ENCODE peak calls at places on chromosome 13, in five cellular contexts. A, N, X, F and B are unnamed samples.

GRCh38 chr13:20994441-20994821 is 67.0 kb downstream of the LATS2 start:
- DNase-seq in F (no peak), N (no peak), X (no peak), A (no peak), B (no peak)

GRCh38 chr13:39816936-39817335 is 161.5 kb downstream of the COG6 start:
- DNase-seq in X (no peak), A (no peak), N (no peak), F (peak), B (peak)

GRCh38 chr13:92379371-92379770 is 847.2 kb upstream of the GPC6 start:
- DNase-seq in N (no peak), A (no peak), F (no peak), X (no peak), B (no peak)

GRCh38 chr13:31947105-31947504 is 84.5 kb upstream of the FRY start:
- DNase-seq in X (no peak), F (no peak), A (no peak), N (no peak), B (no peak)

GRCh38 chr13:71358218-71358617 is 508.8 kb downstream of the DACH1 start:
- DNase-seq in N (no peak), X (no peak), F (no peak), A (no peak), B (no peak)

GRCh38 chr13:92984151-92984550 is 242.5 kb upstream of the GPC6 start:
- DNase-seq in F (no peak), X (no peak), A (no peak), N (no peak), B (no peak)

GRCh38 chr13:44760434-44760833 is 184.3 kb upstream of the TSC22D1 start:
- DNase-seq in F (no peak), N (no peak), X (no peak), A (no peak), B (no peak)

GRCh38 chr13:31431722-31432137 is 232.0 kb downstream of the B3GLCT start:
- DNase-seq in F (peak), A (peak), X (peak), N (peak), B (peak)

GRCh38 chr13:40495620-40496001 is 170.8 kb downstream of the FOXO1 start:
- DNase-seq in N (no peak), X (no peak), F (no peak), A (no peak), B (no peak)

GRCh38 chr13:94173312-94173854 is 306.1 kb downstream of the DCT start:
- DNase-seq in X (no peak), F (peak), A (no peak), N (no peak), B (no peak)

GRCh38 chr13:108827637-108828036 is 198.2 kb downstream of the MYO16 start:
- DNase-seq in X (no peak), N (no peak), A (no peak), F (no peak), B (no peak)

GRCh38 chr13:53159439-53159838 is 130.8 kb downstream of the OLFM4 start:
- DNase-seq in X (no peak), N (no peak), F (no peak), A (no peak), B (no peak)

GRCh38 chr13:95553614-95554385 is 1.3 kb downstream of the CLDN10 start:
- DNase-seq in X (no peak), A (no peak), F (no peak), N (no peak), B (no peak)

GRCh38 chr13:67228031-67228430 is 2.1 kb downstream of the PCDH9 start:
- DNase-seq in A (no peak), X (peak), F (no peak), N (no peak), B (peak)

DNA sequence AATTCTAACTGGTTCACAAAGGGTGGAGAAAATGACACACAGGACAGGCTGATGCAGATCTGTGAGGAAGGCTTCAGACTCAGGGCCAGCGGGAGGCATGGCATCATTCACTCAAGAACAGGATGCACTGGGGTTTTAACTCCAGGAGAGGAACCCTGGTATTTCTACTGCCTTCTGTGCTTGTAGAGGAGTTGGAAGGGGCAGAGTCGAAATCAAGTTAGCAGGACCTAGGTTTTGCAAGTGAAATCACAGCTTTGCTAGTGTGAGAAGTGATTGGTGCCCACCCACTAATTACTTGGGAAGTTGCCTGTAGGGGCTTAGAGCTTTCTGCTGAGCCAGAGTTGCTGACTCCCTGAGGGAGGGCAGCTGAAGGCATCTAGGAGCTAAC is 92.7 kb downstream of the AKAP11 start:
- DNase-seq in N (peak), A (no peak), F (peak), X (no peak), B (no peak)
- TF ChIP-seq CTCF in N (no peak), A (no peak), F (peak), X (no peak), B (no peak)

GRCh38 chr13:114235697-114236096 is 1.0 kb downstream of the CDC16 start:
- DNase-seq in X (no peak), F (no peak), N (no peak), A (no peak), B (no peak)

GRCh38 chr13:114234266-114234644 is 442 bp upstream of the CDC16 start:
- DNase-seq in X (no peak), N (no peak), A (no peak), F (no peak), B (no peak)

GRCh38 chr13:114237415-114238112 is 2.9 kb downstream of the CDC16 start:
- DNase-seq in A (no peak), X (no peak), N (no peak), F (no peak), B (no peak)

GRCh38 chr13:114234645-114235421 is at the start of gene CDC16:
- DNase-seq in X (peak), A (peak), N (peak), F (peak), B (peak)

GRCh38 chr13:114236224-114236623 is 1.5 kb downstream of the CDC16 start:
- DNase-seq in X (no peak), F (no peak), N (no peak), A (no peak), B (no peak)
- H3K4me3 ChIP-seq in X (peak), F (peak), N (peak), A (peak), B (peak)

GRCh38 chr13:79770056-79770455 is 289.1 kb downstream of the NDFIP2 start:
- DNase-seq in A (no peak), N (no peak), F (no peak), X (no peak), B (no peak)

GRCh38 chr13:79771493-79771892 is 290.5 kb downstream of the NDFIP2 start:
- DNase-seq in F (no peak), X (no peak), A (no peak), N (no peak), B (no peak)

GRCh38 chr13:79772811-79773210 is 291.9 kb downstream of the NDFIP2 start:
- DNase-seq in X (no peak), A (no peak), F (no peak), N (no peak), B (no peak)

GRCh38 chr13:79765331-79765730 is 284.4 kb downstream of the NDFIP2 start:
- DNase-seq in F (no peak), X (no peak), A (no peak), N (no peak), B (no peak)

DNA sequence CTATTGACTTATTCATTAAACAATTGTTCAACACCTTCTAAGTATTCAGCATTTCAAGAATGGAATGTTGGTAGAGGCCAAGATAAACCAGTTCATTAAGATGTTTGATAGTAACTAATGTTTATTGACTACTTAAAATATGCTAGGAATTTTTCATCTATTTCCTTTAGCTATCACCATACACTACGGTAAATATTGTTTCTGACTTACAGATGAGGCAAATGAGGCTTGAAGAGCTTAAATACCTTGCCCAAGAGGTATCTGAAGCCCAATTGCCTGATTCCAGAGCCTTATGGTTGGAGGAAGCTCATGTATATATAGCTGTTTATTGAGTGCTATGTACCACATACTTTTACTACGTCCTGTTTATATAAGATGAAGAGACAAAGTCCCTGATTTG is 286.2 kb downstream of the NDFIP2 start:
- DNase-seq in X (no peak), N (no peak), A (no peak), F (no peak), B (peak)
- TF ChIP-seq CTCF in X (no peak), N (no peak), A (no peak), F (no peak), B (no peak)

DNA sequence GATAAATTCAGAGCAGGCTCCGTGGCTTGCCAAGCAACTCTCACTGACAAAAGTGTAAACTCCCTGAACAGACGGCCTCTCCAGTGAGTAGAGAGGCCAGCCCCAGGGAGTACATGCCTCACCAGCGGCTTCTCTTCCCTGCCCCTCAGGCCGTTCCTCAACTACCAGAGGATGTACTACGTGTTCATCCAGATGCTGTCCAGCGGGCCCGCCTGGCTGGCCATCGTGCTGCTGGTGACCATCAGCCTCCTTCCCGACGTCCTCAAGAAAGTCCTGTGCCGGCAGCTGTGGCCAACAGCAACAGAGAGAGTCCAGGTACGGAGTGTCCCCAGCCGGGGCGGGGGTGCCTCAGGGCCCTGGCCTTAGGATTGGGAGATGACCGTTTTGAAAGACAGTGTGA is 93.4 kb upstream of the MCF2L start:
- DNase-seq in X (no peak), N (no peak), A (no peak), F (no peak), B (no peak)
- H3K4me3 ChIP-seq in X (no peak), N (no peak), A (no peak), F (no peak), B (no peak)

GRCh38 chr13:60617863-60618733 is 221.1 kb downstream of the TDRD3 start:
- DNase-seq in X (no peak), N (peak), F (peak), A (no peak), B (peak)
- TF ChIP-seq CTCF in X (peak), N (peak), F (peak), A (peak), B (peak)

GRCh38 chr13:74423434-74423833 is 289.2 kb upstream of the KLF12 start:
- DNase-seq in X (no peak), A (no peak), N (no peak), F (no peak), B (no peak)
- H3K4me3 ChIP-seq in X (no peak), A (no peak), N (no peak), F (no peak), B (no peak)

GRCh38 chr13:60326273-60326672 is 70.7 kb upstream of the TDRD3 start:
- DNase-seq in N (no peak), X (no peak), A (no peak), F (no peak), B (no peak)
- TF ChIP-seq CTCF in N (no peak), X (no peak), A (no peak), F (no peak), B (no peak)